ENCODE peak calls at places on chromosomes 7 and 10, in eight cellular contexts. P, J, C, N, R, T, A and S are unnamed samples.

GRCh38 chr7:32518534-32519140 is 23.3 kb downstream of the AVL9 start:
- DNase-seq in P (peak), J (peak), C (peak), N (peak), R (no peak), T (no peak), A (no peak), S (peak)

GRCh38 chr10:47379901-47380300 is 4.2 kb downstream of the ZNF488 start:
- DNase-seq in P (no peak), J (no peak), C (no peak), N (no peak), R (no peak), T (no peak), A (no peak), S (no peak)

GRCh38 chr10:24292304-24293291 is 83.7 kb downstream of the KIAA1217 start:
- DNase-seq in P (no peak), J (no peak), C (no peak), N (no peak), R (no peak), T (no peak), A (no peak), S (no peak)

GRCh38 chr7:77823787-77824186 is 25.2 kb downstream of the PHTF2 start:
- DNase-seq in P (no peak), J (no peak), C (no peak), N (no peak), R (no peak), T (no peak), A (no peak), S (no peak)

GRCh38 chr7:116687801-116688201 is 15.8 kb downstream of the MET start:
- DNase-seq in P (peak), J (peak), C (peak), N (no peak), R (peak), T (peak), A (peak), S (peak)

GRCh38 chr7:71665716-71666115 is 533.8 kb downstream of the GALNT17 start:
- DNase-seq in P (no peak), J (no peak), C (no peak), N (no peak), R (no peak), T (no peak), A (no peak), S (no peak)

GRCh38 chr10:59181668-59182067 is 5.2 kb downstream of the PHYHIPL start:
- DNase-seq in P (peak), J (peak), C (peak), N (peak), R (peak), T (peak), A (no peak), S (peak)

GRCh38 chr7:90749262-90749661 is 153.1 kb downstream of the CDK14 start:
- DNase-seq in P (no peak), J (no peak), C (peak), N (peak), R (no peak), T (no peak), A (no peak), S (no peak)

GRCh38 chr10:5938291-5938690 is 39.1 kb downstream of the IL15RA start:
- DNase-seq in P (no peak), J (no peak), C (no peak), N (no peak), R (no peak), T (no peak), A (no peak), S (no peak)

GRCh38 chr10:5942001-5942400 is 35.3 kb downstream of the IL15RA start:
- DNase-seq in P (no peak), J (no peak), C (no peak), N (no peak), R (no peak), T (peak), A (no peak), S (no peak)

GRCh38 chr10:5941579-5941978 is 35.8 kb downstream of the IL15RA start:
- DNase-seq in P (no peak), J (no peak), C (no peak), N (no peak), R (no peak), T (no peak), A (no peak), S (no peak)

GRCh38 chr10:5942471-5942870 is 34.9 kb downstream of the IL15RA start:
- DNase-seq in P (no peak), J (no peak), C (no peak), N (no peak), R (no peak), T (peak), A (no peak), S (no peak)

GRCh38 chr10:5940807-5941218 is 36.5 kb downstream of the IL15RA start:
- DNase-seq in P (no peak), J (peak), C (no peak), N (no peak), R (no peak), T (no peak), A (no peak), S (no peak)
- H2AFZ ChIP-seq in P (no peak), J (no peak), C (no peak), N (no peak), R (no peak), T (no peak), A (no peak), S (no peak)

GRCh38 chr7:82595176-82595575 is 151.6 kb upstream of the CACNA2D1 start:
- DNase-seq in P (no peak), J (no peak), C (no peak), N (no peak), R (no peak), T (peak), A (no peak), S (no peak)

GRCh38 chr7:82592416-82592815 is 148.8 kb upstream of the CACNA2D1 start:
- DNase-seq in P (no peak), J (no peak), C (no peak), N (no peak), R (no peak), T (no peak), A (no peak), S (no peak)

GRCh38 chr7:82594665-82595064 is 151.1 kb upstream of the CACNA2D1 start:
- DNase-seq in P (peak), J (no peak), C (no peak), N (no peak), R (no peak), T (peak), A (peak), S (no peak)

GRCh38 chr7:82598958-82599357 is 155.4 kb upstream of the CACNA2D1 start:
- DNase-seq in P (peak), J (peak), C (peak), N (no peak), R (no peak), T (peak), A (no peak), S (peak)

DNA sequence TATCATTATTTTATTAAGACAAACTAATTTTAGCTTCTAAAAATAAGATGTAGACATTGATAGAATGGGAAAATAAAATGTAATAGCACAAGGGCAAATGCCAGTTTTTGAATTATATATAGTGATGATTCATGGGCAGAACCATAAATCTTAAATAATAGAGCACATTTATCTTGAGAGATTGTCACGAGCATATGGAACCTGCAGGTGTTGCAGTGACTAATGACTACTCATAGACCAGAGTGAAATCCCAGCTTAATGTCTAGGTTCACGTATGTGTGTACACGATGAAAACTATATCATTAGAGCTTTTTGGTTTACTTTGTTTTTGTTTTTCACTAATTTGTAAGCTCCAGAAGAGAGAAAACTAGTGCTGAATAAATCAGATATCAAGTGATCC is 150.2 kb upstream of the CACNA2D1 start:
- DNase-seq in P (peak), J (no peak), C (peak), N (no peak), R (no peak), T (peak), A (no peak), S (peak)
- H2AFZ ChIP-seq in P (no peak), J (no peak), C (no peak), N (no peak), R (no peak), T (no peak), A (peak), S (no peak)

DNA sequence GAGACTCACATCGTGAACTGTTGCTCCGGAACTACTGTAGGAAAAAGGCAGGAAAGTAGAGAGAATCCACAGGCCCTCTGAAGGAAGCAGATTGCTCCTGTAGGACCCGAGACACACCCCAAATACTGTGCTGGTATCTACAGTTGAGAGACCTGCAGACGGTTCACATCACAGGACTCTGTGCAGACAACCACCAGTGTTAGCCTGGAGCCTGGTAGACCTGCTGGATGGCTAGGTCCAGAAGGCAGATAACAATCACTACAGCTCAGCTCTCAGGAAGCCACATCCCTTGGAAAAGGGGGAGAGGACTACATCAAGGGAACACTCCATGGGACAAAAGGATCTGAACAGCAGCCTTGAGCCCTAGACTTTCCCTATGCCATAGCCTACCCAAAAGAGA is 311.8 kb upstream of the PRKCQ start:
- DNase-seq in P (no peak), J (no peak), C (no peak), N (no peak), R (no peak), T (no peak), A (no peak), S (no peak)
- H2AFZ ChIP-seq in P (no peak), J (no peak), C (no peak), N (no peak), R (no peak), T (no peak), A (no peak), S (no peak)

GRCh38 chr10:75788394-75789205 is 357.2 kb downstream of the LRMDA start:
- DNase-seq in P (peak), J (peak), C (peak), N (no peak), R (no peak), T (peak), A (no peak), S (no peak)
- H2AFZ ChIP-seq in P (no peak), J (peak), C (peak), N (no peak), R (peak), T (peak), A (no peak), S (no peak)

DNA sequence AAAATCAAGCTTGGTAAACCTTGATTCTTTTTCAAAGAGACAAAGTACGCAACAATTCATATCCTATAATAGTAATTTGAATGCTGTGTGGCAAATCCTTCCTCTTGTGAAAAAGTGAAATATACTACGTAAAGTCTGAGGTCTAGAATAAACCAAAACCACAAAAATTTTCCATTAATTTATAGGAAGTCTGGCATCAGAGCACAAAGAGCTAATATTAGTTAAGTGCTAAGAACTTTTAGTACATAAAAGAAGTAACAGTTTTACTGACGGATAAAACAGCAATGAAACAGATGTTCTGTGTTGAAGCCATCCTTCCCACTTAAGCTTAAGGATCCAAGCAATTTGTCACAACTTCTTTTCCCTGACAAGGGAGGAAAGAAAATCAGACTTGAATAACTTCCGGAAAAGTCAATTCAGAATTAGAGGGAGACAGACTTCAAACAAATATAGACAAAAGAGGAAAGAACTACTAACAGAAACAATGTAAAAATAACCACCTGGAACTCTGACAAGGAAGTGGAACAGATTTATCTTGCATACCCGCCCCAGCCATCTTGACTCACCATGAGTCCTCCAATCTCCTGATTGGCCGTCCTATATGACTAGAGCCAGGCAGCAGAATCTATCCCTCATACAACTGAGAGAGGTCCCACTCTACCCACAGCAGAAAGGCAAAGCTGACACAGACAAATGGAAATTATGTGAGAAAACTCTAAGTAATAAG is 34.5 kb downstream of the RHEB start:
- DNase-seq in P (peak), J (peak), C (peak), N (no peak), R (no peak), T (peak), A (peak), S (peak)
- H2AFZ ChIP-seq in P (no peak), J (no peak), C (no peak), N (no peak), R (no peak), T (no peak), A (no peak), S (no peak)

GRCh38 chr10:25811141-25811685 is 122.8 kb upstream of the MYO3A start:
- DNase-seq in P (no peak), J (no peak), C (no peak), N (no peak), R (no peak), T (no peak), A (no peak), S (no peak)
- H2AFZ ChIP-seq in P (no peak), J (no peak), C (no peak), N (no peak), R (no peak), T (no peak), A (no peak), S (no peak)

GRCh38 chr10:69445094-69445493 is 6.2 kb upstream of the TSPAN15 start:
- DNase-seq in P (peak), J (peak), C (peak), N (no peak), R (no peak), T (no peak), A (no peak), S (no peak)
- H2AFZ ChIP-seq in P (no peak), J (no peak), C (no peak), N (no peak), R (no peak), T (peak), A (no peak), S (no peak)